ENCODE peak calls at places on chromosomes 2 and 18, in six cellular contexts. K is thyroid gland, G is GM23338, R is HCT116, U is adrenal gland, D is cardiac muscle cell. B is an unnamed sample.

GRCh38 chr2:216083464-216084279 is 2.0 kb downstream of the TMEM169 start:
- DNase-seq in K (no peak), G (peak; percentile 73), R (no peak), U (no peak), D (peak; percentile 78), B (no peak)

GRCh38 chr2:143128681-143129580 is at the start of gene ARHGAP15:
- DNase-seq in K (peak; percentile 12), G (no peak), R (no peak), U (no peak), D (no peak), B (peak; percentile 81)

GRCh38 chr2:45567974-45568789 is 42.9 kb downstream of the SRBD1 start:
- DNase-seq in K (no peak), G (no peak), R (no peak), U (no peak), D (peak; percentile 59), B (no peak)

GRCh38 chr2:204945376-204945775 is 400.1 kb downstream of the PARD3B start:
- DNase-seq in K (no peak), G (no peak), R (no peak), U (no peak), D (no peak), B (no peak)

GRCh38 chr2:178309541-178309940 is 115.2 kb downstream of the OSBPL6 start:
- DNase-seq in K (no peak), G (no peak), R (no peak), U (no peak), D (no peak), B (no peak)

GRCh38 chr2:32788106-32788505 is 158.6 kb upstream of the LTBP1 start:
- DNase-seq in K (no peak), G (no peak), R (no peak), U (no peak), D (peak; percentile 54), B (no peak)

GRCh38 chr2:111148925-111149324 is 28.2 kb downstream of the BCL2L11 start:
- DNase-seq in K (no peak), G (no peak), R (no peak), U (no peak), D (peak; percentile 53), B (no peak)

GRCh38 chr2:71212336-71212735 is 14.6 kb downstream of the PAIP2B start:
- DNase-seq in K (no peak), G (no peak), R (no peak), U (no peak), D (peak; percentile 3), B (no peak)

GRCh38 chr2:204486855-204487254 is 58.4 kb upstream of the PARD3B start:
- DNase-seq in K (no peak), G (no peak), R (no peak), U (no peak), D (no peak), B (no peak)

GRCh38 chr2:75375646-75376582 is 176.6 kb upstream of the TACR1 start:
- DNase-seq in K (no peak), G (no peak), R (no peak), U (no peak), D (no peak), B (no peak)

GRCh38 chr2:239087041-239087710 is 239.3 kb downstream of the TWIST2 start:
- DNase-seq in K (no peak), G (no peak), R (no peak), U (no peak), D (peak; percentile 4), B (no peak)

GRCh38 chr18:69664399-69664798 is 263.7 kb downstream of the DOK6 start:
- DNase-seq in K (no peak), G (no peak), R (no peak), U (no peak), D (no peak), B (no peak)

GRCh38 chr18:63887424-63887823 is at the start of gene SERPINB2:
- DNase-seq in K (no peak), G (no peak), R (no peak), U (no peak), D (no peak), B (no peak)

GRCh38 chr18:75378674-75379315 is 48.7 kb downstream of the SMIM21 start:
- DNase-seq in K (no peak), G (peak; percentile 25), R (no peak), U (no peak), D (no peak), B (no peak)

GRCh38 chr2:70922591-70923234 is 13.0 kb upstream of the ATP6V1B1 start:
- DNase-seq in K (no peak), G (peak; percentile 34), R (no peak), U (no peak), D (no peak), B (no peak)

GRCh38 chr2:120624738-120625446 is 110.8 kb upstream of the GLI2 start:
- DNase-seq in K (peak; percentile 37), G (no peak), R (no peak), U (no peak), D (no peak), B (no peak)

GRCh38 chr2:224820283-224820991 is 104.3 kb upstream of the CCDC195 start:
- DNase-seq in K (no peak), G (no peak), R (no peak), U (no peak), D (no peak), B (no peak)

GRCh38 chr2:36620321-36620720 is 22.4 kb upstream of the FEZ2 start:
- DNase-seq in K (no peak), G (no peak), R (no peak), U (no peak), D (no peak), B (no peak)

GRCh38 chr2:19351914-19352697 is 6.3 kb downstream of the OSR1 start:
- DNase-seq in K (no peak), G (peak; percentile 49), R (no peak), U (no peak), D (no peak), B (no peak)

GRCh38 chr2:69226886-69227285 is 160.1 kb downstream of the GFPT1 start:
- DNase-seq in K (no peak), G (no peak), R (no peak), U (no peak), D (no peak), B (no peak)

GRCh38 chr2:69235863-69236262 is 151.2 kb downstream of the GFPT1 start:
- DNase-seq in K (no peak), G (no peak), R (no peak), U (no peak), D (no peak), B (no peak)

GRCh38 chr2:69237070-69237670 is 149.9 kb downstream of the GFPT1 start:
- DNase-seq in K (no peak), G (no peak), R (no peak), U (peak; percentile 25), D (no peak), B (no peak)

GRCh38 chr2:69227717-69228116 is 159.3 kb downstream of the GFPT1 start:
- DNase-seq in K (no peak), G (peak; percentile 33), R (peak; percentile 7), U (no peak), D (no peak), B (no peak)

DNA sequence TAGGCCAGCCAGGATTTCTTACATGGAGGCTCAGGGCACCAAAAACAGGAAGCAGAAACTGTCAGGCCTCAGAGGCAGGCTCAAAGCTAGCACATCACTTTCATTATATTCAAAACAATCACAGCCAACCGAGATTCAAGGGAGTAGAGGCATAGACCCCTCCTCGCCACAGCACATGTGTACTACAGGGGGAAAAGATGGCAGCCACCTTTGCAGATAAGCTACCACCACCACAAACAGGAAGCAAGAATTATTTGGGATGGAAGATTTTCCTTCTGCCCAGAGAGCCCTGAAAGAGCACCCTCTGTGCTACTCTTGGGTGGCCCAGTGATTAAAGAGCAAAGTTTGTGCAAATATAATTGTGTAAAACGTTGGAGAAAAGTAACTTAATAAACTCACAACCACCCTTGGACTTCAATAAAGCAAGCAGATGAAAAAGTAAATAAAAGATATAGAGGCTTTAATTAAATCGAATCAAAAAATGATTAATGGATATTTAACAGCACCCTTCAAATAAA is 155.2 kb downstream of the GFPT1 start:
- DNase-seq in K (no peak), G (no peak), R (no peak), U (no peak), D (no peak), B (no peak)
- H3K27ac ChIP-seq in K (no peak overlapping the region), G (no peak overlapping the region), R (no peak overlapping the region), U (no peak overlapping the region), D (no peak overlapping the region), B (no peak overlapping the region)

DNA sequence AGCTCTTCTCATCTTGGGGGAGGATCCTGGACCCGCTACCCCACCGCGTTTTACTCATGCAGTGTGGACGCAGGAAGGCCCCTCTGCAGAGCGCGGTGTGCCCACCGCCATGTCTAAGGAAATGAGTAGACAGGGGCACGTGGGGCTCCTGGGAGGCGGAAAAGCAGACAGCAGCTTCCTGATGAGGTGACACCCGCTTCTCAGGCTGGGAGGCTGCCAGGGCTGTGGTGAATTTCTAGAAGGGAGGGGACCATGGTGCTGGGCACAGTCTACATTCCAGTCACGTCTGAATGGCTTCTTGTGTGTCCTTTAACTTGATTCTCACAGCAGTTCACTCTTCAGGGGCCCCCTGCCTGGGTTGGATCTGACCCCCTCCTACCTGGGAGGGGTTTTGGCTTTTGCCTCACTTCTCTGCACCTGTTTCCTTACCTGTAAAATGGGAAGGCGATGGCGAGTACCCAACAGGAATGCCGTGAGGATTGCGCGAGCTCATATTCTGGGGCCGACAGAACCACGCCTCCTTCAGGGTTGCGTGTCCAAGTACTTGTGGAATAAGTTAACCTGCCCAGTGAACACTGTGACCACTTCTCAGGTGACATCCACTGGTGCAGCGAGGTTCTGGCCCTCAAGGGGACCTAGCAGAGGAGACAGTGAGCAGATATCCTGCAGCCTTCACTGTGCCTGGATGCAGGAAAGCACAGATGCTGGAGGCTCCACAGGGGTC is 32.3 kb upstream of the MBP start:
- DNase-seq in K (peak; percentile 93), G (no peak), R (no peak), U (no peak), D (no peak), B (no peak)
- H3K4me3 ChIP-seq in K (no peak overlapping the region), G (no peak overlapping the region), R (no peak overlapping the region), U (no peak overlapping the region), D (no peak overlapping the region), B (no peak overlapping the region)

DNA sequence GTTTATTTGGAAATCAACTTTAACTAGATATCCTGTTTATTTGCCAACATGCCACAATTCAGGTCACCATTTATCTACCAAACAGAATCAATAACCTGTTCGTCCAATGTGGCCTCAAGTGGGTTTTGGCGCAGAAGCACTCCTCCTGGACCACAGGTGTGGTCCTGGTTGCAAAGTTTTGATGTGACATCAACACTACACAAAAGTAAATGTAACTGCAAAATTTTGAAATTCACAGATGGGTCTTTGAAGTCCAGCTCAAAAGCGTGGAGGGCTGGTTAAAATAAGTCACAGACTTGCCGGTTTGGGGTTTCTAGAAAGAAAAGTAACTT is 474 bp upstream of the GCA start:
- DNase-seq in K (no peak), G (no peak), R (no peak), U (no peak), D (no peak), B (no peak)
- H3K27ac ChIP-seq in K (no peak overlapping the region), G (no peak overlapping the region), R (no peak overlapping the region), U (no peak overlapping the region), D (no peak overlapping the region), B (no peak overlapping the region)

DNA sequence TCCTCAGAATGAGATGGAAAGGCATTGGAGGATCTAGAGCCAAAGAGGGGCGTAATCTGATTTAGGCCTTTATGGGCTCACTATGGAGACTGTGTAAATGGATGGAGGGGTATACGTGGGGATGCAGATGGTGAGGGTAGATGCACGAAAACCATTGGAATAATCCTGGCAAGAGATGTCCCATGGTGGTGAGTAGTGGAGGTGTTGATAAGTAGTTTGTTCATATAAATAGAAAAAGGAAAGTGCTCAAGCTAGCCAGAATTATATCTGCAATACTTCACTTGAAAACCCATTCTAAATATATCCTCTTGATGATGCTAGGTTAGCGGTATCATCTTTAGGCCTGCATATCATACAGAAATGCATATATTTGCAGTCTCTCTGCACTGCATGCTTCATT is 459.7 kb downstream of the CDH2 start:
- DNase-seq in K (no peak), G (no peak), R (no peak), U (no peak), D (no peak), B (no peak)
- H3K4me3 ChIP-seq in K (no peak overlapping the region), G (no peak overlapping the region), R (no peak overlapping the region), U (no peak overlapping the region), D (no peak overlapping the region), B (no peak overlapping the region)

GRCh38 chr2:135960150-135960549 is 25.3 kb downstream of the DARS1 start:
- DNase-seq in K (no peak), G (no peak), R (no peak), U (no peak), D (no peak), B (no peak)
- H3K27ac ChIP-seq in K (peak overlapping the region; percentile 59), G (peak overlapping the region; percentile 87), R (no peak overlapping the region), U (no peak overlapping the region), D (peak overlapping the region; percentile 5), B (no peak overlapping the region)